ENCODE peak calls at places on chromosomes 16 and 17, in nine cellular contexts. U is prostate gland, A is HCT116, X is vagina, C is body of pancreas, J is A549, R is tibial nerve, N is transverse colon, O is adrenal gland. W is an unnamed sample.

GRCh38 chr16:27239906-27240655 is 28.5 kb downstream of the NSMCE1 start:
- DNase-seq in U (no peak), A (no peak), X (peak), C (no peak), J (no peak), R (no peak), N (no peak), O (peak), W (no peak)

GRCh38 chr16:53775106-53775820 is 71.3 kb downstream of the FTO start:
- DNase-seq in U (no peak), A (no peak), X (no peak), C (no peak), J (peak), R (no peak), N (no peak), O (no peak), W (no peak)

GRCh38 chr17:59858167-59858790 is 34.5 kb downstream of the TUBD1 start:
- DNase-seq in U (no peak), A (no peak), X (no peak), C (no peak), J (no peak), R (no peak), N (no peak), O (no peak), W (no peak)

GRCh38 chr16:68065716-68066305 is 19.4 kb upstream of the NFATC3 start:
- DNase-seq in U (no peak), A (no peak), X (peak), C (no peak), J (no peak), R (no peak), N (no peak), O (no peak), W (no peak)

GRCh38 chr17:3845361-3845753 is 689 bp downstream of the NCBP3 start:
- DNase-seq in U (no peak), A (no peak), X (no peak), C (no peak), J (no peak), R (no peak), N (peak), O (peak), W (no peak)

GRCh38 chr16:3113765-3114479 is 1.5 kb downstream of the ZNF205 start:
- DNase-seq in U (no peak), A (no peak), X (no peak), C (no peak), J (peak), R (no peak), N (no peak), O (no peak), W (no peak)

GRCh38 chr16:87418644-87419043 is 26.5 kb downstream of the MAP1LC3B start:
- DNase-seq in U (peak), A (no peak), X (no peak), C (no peak), J (no peak), R (no peak), N (no peak), O (no peak), W (no peak)

GRCh38 chr17:83195330-83196087 is 116.1 kb downstream of the METRNL start:
- DNase-seq in U (peak), A (no peak), X (no peak), C (no peak), J (no peak), R (peak), N (no peak), O (peak), W (no peak)

GRCh38 chr17:70797166-70797565 is 627.8 kb downstream of the KCNJ2 start:
- DNase-seq in U (no peak), A (no peak), X (no peak), C (no peak), J (no peak), R (no peak), N (no peak), O (no peak), W (no peak)

GRCh38 chr17:63740464-63741181 is 976 bp downstream of the STRADA start:
- DNase-seq in U (peak), A (no peak), X (no peak), C (no peak), J (no peak), R (no peak), N (no peak), O (no peak), W (no peak)

GRCh38 chr17:33487187-33487586 is 194.1 kb upstream of the ASIC2 start:
- DNase-seq in U (no peak), A (no peak), X (no peak), C (no peak), J (no peak), R (no peak), N (no peak), O (no peak), W (no peak)
- H3K4me3 ChIP-seq in U (no peak), A (no peak), X (no peak), C (no peak), J (no peak), R (no peak), N (no peak), O (no peak), W (no peak)

GRCh38 chr16:18059577-18059976 is 277.0 kb downstream of the NPIPA8 start:
- DNase-seq in U (no peak), A (no peak), X (no peak), C (no peak), J (no peak), R (no peak), N (no peak), O (no peak), W (no peak)
- H3K27ac ChIP-seq in U (no peak), A (no peak), X (no peak), C (no peak), J (no peak), R (no peak), N (no peak), O (no peak), W (no peak)

GRCh38 chr17:29140051-29140582 is 40.1 kb downstream of the MYO18A start:
- DNase-seq in U (peak), A (no peak), X (no peak), C (peak), J (no peak), R (peak), N (peak), O (peak), W (peak)
- TF ChIP-seq POLR2A in U (no peak), A (no peak), X (peak), C (no peak), J (no peak), R (peak), N (no peak), O (no peak), W (peak)

GRCh38 chr17:17693955-17694228 is 12.6 kb downstream of the RAI1 start:
- DNase-seq in U (no peak), A (no peak), X (no peak), C (no peak), J (no peak), R (peak), N (no peak), O (no peak), W (no peak)

GRCh38 chr17:17692353-17693252 is 11.3 kb downstream of the RAI1 start:
- DNase-seq in U (no peak), A (no peak), X (no peak), C (no peak), J (peak), R (no peak), N (no peak), O (peak), W (no peak)

GRCh38 chr17:17690156-17690737 is 9.0 kb downstream of the RAI1 start:
- DNase-seq in U (no peak), A (no peak), X (no peak), C (no peak), J (no peak), R (no peak), N (no peak), O (peak), W (no peak)

GRCh38 chr17:17693253-17693954 is 12.1 kb downstream of the RAI1 start:
- DNase-seq in U (peak), A (no peak), X (no peak), C (peak), J (peak), R (peak), N (peak), O (peak), W (peak)

GRCh38 chr17:17691468-17692263 is 10.4 kb downstream of the RAI1 start:
- DNase-seq in U (no peak), A (no peak), X (no peak), C (no peak), J (no peak), R (no peak), N (no peak), O (no peak), W (no peak)
- H3K4me3 ChIP-seq in U (no peak), A (no peak), X (no peak), C (no peak), J (no peak), R (no peak), N (no peak), O (no peak), W (no peak)

W was measured in uterus.